ENCODE peak calls at places on chromosome X, in five cellular contexts. One of them, this sample, is unnamed.

GRCh38 chrX:24426340-24426913 is 38.7 kb upstream of the PDK3 start:
- DNase-seq in ELR: peak; percentile 40
- DNase-seq in choroid plexus epithelial cell: peak; percentile 36
- DNase-seq in activated CD8-positive, alpha-beta memory T cell treated with anti-CD3 and anti-CD28 coated beads for 48 hours: no peak
- DNase-seq in NCI-H82: peak; percentile 37
- DNase-seq in this sample: peak; percentile 9

GRCh38 chrX:148601034-148601433 is 100.6 kb downstream of the AFF2 start:
- DNase-seq in ELR: no peak
- DNase-seq in choroid plexus epithelial cell: peak; percentile 27
- DNase-seq in activated CD8-positive, alpha-beta memory T cell treated with anti-CD3 and anti-CD28 coated beads for 48 hours: no peak
- DNase-seq in NCI-H82: peak; percentile 56
- DNase-seq in this sample: no peak

GRCh38 chrX:17590892-17591740 is 146.2 kb upstream of the SCML1 start:
- DNase-seq in ELR: peak; percentile 73
- DNase-seq in choroid plexus epithelial cell: peak; percentile 89
- DNase-seq in activated CD8-positive, alpha-beta memory T cell treated with anti-CD3 and anti-CD28 coated beads for 48 hours: peak; percentile 5
- DNase-seq in NCI-H82: peak; percentile 81
- DNase-seq in this sample: peak; percentile 84

GRCh38 chrX:23332888-23333821 is 1.5 kb upstream of the PTCHD1 start:
- DNase-seq in ELR: no peak
- DNase-seq in choroid plexus epithelial cell: no peak
- DNase-seq in activated CD8-positive, alpha-beta memory T cell treated with anti-CD3 and anti-CD28 coated beads for 48 hours: no peak
- DNase-seq in NCI-H82: peak; percentile 17
- DNase-seq in this sample: peak; percentile 59

GRCh38 chrX:23557070-23557469 is 110.2 kb upstream of the PRDX4 start:
- DNase-seq in ELR: no peak
- DNase-seq in choroid plexus epithelial cell: peak; percentile 29
- DNase-seq in activated CD8-positive, alpha-beta memory T cell treated with anti-CD3 and anti-CD28 coated beads for 48 hours: no peak
- DNase-seq in NCI-H82: no peak
- DNase-seq in this sample: peak; percentile 8

GRCh38 chrX:152733261-152733975 is at the start of the genes CSAG1 and MAGEA12:
- DNase-seq in ELR: no peak
- DNase-seq in choroid plexus epithelial cell: no peak
- DNase-seq in activated CD8-positive, alpha-beta memory T cell treated with anti-CD3 and anti-CD28 coated beads for 48 hours: no peak
- DNase-seq in NCI-H82: peak; percentile 95
- DNase-seq in this sample: no peak

GRCh38 chrX:57137481-57137880 is 284 bp upstream of the SPIN2A start:
- DNase-seq in ELR: peak; percentile 4
- DNase-seq in choroid plexus epithelial cell: peak; percentile 60
- DNase-seq in activated CD8-positive, alpha-beta memory T cell treated with anti-CD3 and anti-CD28 coated beads for 48 hours: no peak
- DNase-seq in NCI-H82: no peak
- DNase-seq in this sample: no peak

GRCh38 chrX:108735680-108736508 is 469 bp downstream of the IRS4 start:
- DNase-seq in ELR: no peak
- DNase-seq in choroid plexus epithelial cell: peak; percentile 4
- DNase-seq in activated CD8-positive, alpha-beta memory T cell treated with anti-CD3 and anti-CD28 coated beads for 48 hours: no peak
- DNase-seq in NCI-H82: peak; percentile 54
- DNase-seq in this sample: peak; percentile 59

GRCh38 chrX:155966876-155967275 is 30.6 kb upstream of the IL9R start:
- DNase-seq in ELR: peak; percentile 62
- DNase-seq in choroid plexus epithelial cell: peak; percentile 23
- DNase-seq in activated CD8-positive, alpha-beta memory T cell treated with anti-CD3 and anti-CD28 coated beads for 48 hours: no peak
- DNase-seq in NCI-H82: peak; percentile 84
- DNase-seq in this sample: peak; percentile 41

GRCh38 chrX:109629310-109629709 is 4.3 kb upstream of the KCNE5 start:
- DNase-seq in ELR: no peak
- DNase-seq in choroid plexus epithelial cell: peak; percentile 24
- DNase-seq in activated CD8-positive, alpha-beta memory T cell treated with anti-CD3 and anti-CD28 coated beads for 48 hours: no peak
- DNase-seq in NCI-H82: peak; percentile 74
- DNase-seq in this sample: no peak

GRCh38 chrX:109940411-109940810 is 62.5 kb upstream of the TMEM164 start:
- DNase-seq in ELR: no peak
- DNase-seq in choroid plexus epithelial cell: no peak
- DNase-seq in activated CD8-positive, alpha-beta memory T cell treated with anti-CD3 and anti-CD28 coated beads for 48 hours: no peak
- DNase-seq in NCI-H82: peak; percentile 64
- DNase-seq in this sample: no peak

GRCh38 chrX:136636121-136636520 is 11.8 kb upstream of the CD40LG start:
- DNase-seq in ELR: no peak
- DNase-seq in choroid plexus epithelial cell: no peak
- DNase-seq in activated CD8-positive, alpha-beta memory T cell treated with anti-CD3 and anti-CD28 coated beads for 48 hours: no peak
- DNase-seq in NCI-H82: peak; percentile 92
- DNase-seq in this sample: peak; percentile 66

GRCh38 chrX:45850197-45850774 is 649.6 kb upstream of the DIPK2B start:
- DNase-seq in ELR: peak; percentile 37
- DNase-seq in choroid plexus epithelial cell: peak; percentile 23
- DNase-seq in activated CD8-positive, alpha-beta memory T cell treated with anti-CD3 and anti-CD28 coated beads for 48 hours: no peak
- DNase-seq in NCI-H82: peak; percentile 61
- DNase-seq in this sample: peak; percentile 69

GRCh38 chrX:68292471-68292870 is 140.8 kb downstream of the OPHN1 start:
- DNase-seq in ELR: peak; percentile 23
- DNase-seq in choroid plexus epithelial cell: peak; percentile 2
- DNase-seq in activated CD8-positive, alpha-beta memory T cell treated with anti-CD3 and anti-CD28 coated beads for 48 hours: no peak
- DNase-seq in NCI-H82: no peak
- DNase-seq in this sample: no peak

GRCh38 chrX:138853936-138854335 is 142.4 kb upstream of the FGF13 start:
- DNase-seq in ELR: no peak
- DNase-seq in choroid plexus epithelial cell: no peak
- DNase-seq in activated CD8-positive, alpha-beta memory T cell treated with anti-CD3 and anti-CD28 coated beads for 48 hours: no peak
- DNase-seq in NCI-H82: no peak
- DNase-seq in this sample: no peak

GRCh38 chrX:139532834-139533233 is 2.3 kb downstream of the F9 start:
- DNase-seq in ELR: no peak
- DNase-seq in choroid plexus epithelial cell: no peak
- DNase-seq in activated CD8-positive, alpha-beta memory T cell treated with anti-CD3 and anti-CD28 coated beads for 48 hours: no peak
- DNase-seq in NCI-H82: no peak
- DNase-seq in this sample: no peak

GRCh38 chrX:95835223-95835622 is 849.4 kb upstream of the DIAPH2 start:
- DNase-seq in ELR: no peak
- DNase-seq in choroid plexus epithelial cell: no peak
- DNase-seq in activated CD8-positive, alpha-beta memory T cell treated with anti-CD3 and anti-CD28 coated beads for 48 hours: no peak
- DNase-seq in NCI-H82: no peak
- DNase-seq in this sample: no peak

GRCh38 chrX:31038585-31039326 is 33.1 kb downstream of the FTHL17 start:
- DNase-seq in ELR: peak; percentile 40
- DNase-seq in choroid plexus epithelial cell: peak; percentile 63
- DNase-seq in activated CD8-positive, alpha-beta memory T cell treated with anti-CD3 and anti-CD28 coated beads for 48 hours: no peak
- DNase-seq in NCI-H82: peak; percentile 57
- DNase-seq in this sample: peak; percentile 22

GRCh38 chrX:64908121-64908520 is 68.1 kb downstream of the ZC4H2 start:
- DNase-seq in ELR: no peak
- DNase-seq in choroid plexus epithelial cell: no peak
- DNase-seq in activated CD8-positive, alpha-beta memory T cell treated with anti-CD3 and anti-CD28 coated beads for 48 hours: no peak
- DNase-seq in NCI-H82: no peak
- DNase-seq in this sample: no peak

GRCh38 chrX:64093761-64094160 is 111.7 kb downstream of the AMER1 start:
- DNase-seq in ELR: peak; percentile 25
- DNase-seq in choroid plexus epithelial cell: peak; percentile 6
- DNase-seq in activated CD8-positive, alpha-beta memory T cell treated with anti-CD3 and anti-CD28 coated beads for 48 hours: no peak
- DNase-seq in NCI-H82: peak; percentile 40
- DNase-seq in this sample: peak; percentile 89

GRCh38 chrX:18891561-18891945 is 92.4 kb downstream of the PHKA2 start:
- DNase-seq in ELR: no peak
- DNase-seq in choroid plexus epithelial cell: no peak
- DNase-seq in activated CD8-positive, alpha-beta memory T cell treated with anti-CD3 and anti-CD28 coated beads for 48 hours: no peak
- DNase-seq in NCI-H82: no peak
- DNase-seq in this sample: no peak

This sample was measured in ELF-1.